ENCODE peak calls at places on chromosomes 5 and 9, in four cellular contexts. N is GM23248, C is mammary epithelial cell, B is heart right ventricle. Y is an unnamed sample.

GRCh38 chr5:172078027-172078426 is 71.6 kb upstream of the FBXW11 start:
- DNase-seq in N (no peak), C (no peak), B (no peak), Y (no peak)

GRCh38 chr5:109690456-109691247 is 925 bp downstream of the MAN2A1 start:
- DNase-seq in N (peak), C (peak), B (peak), Y (peak)

GRCh38 chr5:10306806-10307205 is 896 bp downstream of the CMBL start:
- DNase-seq in N (no peak), C (no peak), B (no peak), Y (no peak)

GRCh38 chr9:3962467-3962866 is 337.4 kb downstream of the GLIS3 start:
- DNase-seq in N (peak), C (no peak), B (no peak), Y (no peak)

GRCh38 chr5:37724395-37725125 is 115.3 kb downstream of the GDNF start:
- DNase-seq in N (peak), C (no peak), B (no peak), Y (no peak)

GRCh38 chr5:72956324-72957140 is 691 bp downstream of the FCHO2 start:
- DNase-seq in N (peak), C (peak), B (peak), Y (peak)

GRCh38 chr9:114958021-114958846 is 27.8 kb upstream of the TNFSF8 start:
- DNase-seq in N (peak), C (peak), B (peak), Y (no peak)

GRCh38 chr9:34536685-34537084 is 13.9 kb upstream of the ENHO start:
- DNase-seq in N (no peak), C (no peak), B (no peak), Y (no peak)

GRCh38 chr9:130327070-130327780 is 61.7 kb downstream of the HMCN2 start:
- DNase-seq in N (no peak), C (no peak), B (no peak), Y (no peak)

GRCh38 chr5:45189481-45189880 is 380.7 kb downstream of the MRPS30 start:
- DNase-seq in N (no peak), C (no peak), B (no peak), Y (no peak)

GRCh38 chr5:991472-992267 is 16.9 kb upstream of the NKD2 start:
- DNase-seq in N (no peak), C (no peak), B (peak), Y (no peak)

GRCh38 chr5:150632305-150633160 is 7.9 kb upstream of the SYNPO start:
- DNase-seq in N (peak), C (no peak), B (peak), Y (no peak)

GRCh38 chr5:16970826-16971225 is 34.7 kb upstream of the MYO10 start:
- DNase-seq in N (peak), C (peak), B (no peak), Y (no peak)

GRCh38 chr5:160192424-160192823 is 36.9 kb upstream of the FABP6 start:
- DNase-seq in N (no peak), C (no peak), B (no peak), Y (no peak)

GRCh38 chr5:31106742-31107546 is 86.5 kb upstream of the CDH6 start:
- DNase-seq in N (peak), C (no peak), B (no peak), Y (no peak)

GRCh38 chr5:111929261-111929660 is 172.3 kb upstream of the NREP start:
- DNase-seq in N (peak), C (no peak), B (no peak), Y (no peak)

GRCh38 chr5:145554399-145554798 is 280.7 kb downstream of the PRELID2 start:
- DNase-seq in N (peak), C (peak), B (no peak), Y (no peak)

GRCh38 chr5:30600892-30601291 is 592.6 kb upstream of the CDH6 start:
- DNase-seq in N (no peak), C (no peak), B (no peak), Y (no peak)

GRCh38 chr9:4814913-4815312 is 22.2 kb downstream of the RCL1 start:
- DNase-seq in N (no peak), C (no peak), B (no peak), Y (no peak)

GRCh38 chr9:129868571-129869486 is 33.6 kb downstream of the USP20 start:
- DNase-seq in N (no peak), C (no peak), B (no peak), Y (no peak)

GRCh38 chr9:12955510-12956163 is 180.8 kb downstream of the LURAP1L start:
- DNase-seq in N (no peak), C (no peak), B (no peak), Y (no peak)

GRCh38 chr5:127097288-127097687 is 24.0 kb upstream of the C5orf63 start:
- DNase-seq in N (no peak), C (no peak), B (no peak), Y (no peak)

GRCh38 chr5:10663531-10664183 is 97.4 kb downstream of the DAP start:
- DNase-seq in N (peak), C (no peak), B (no peak), Y (no peak)

GRCh38 chr9:133708770-133709611 is 29.2 kb downstream of the SARDH start:
- DNase-seq in N (no peak), C (no peak), B (no peak), Y (no peak)

GRCh38 chr9:91777437-91777836 is 172.6 kb downstream of the ROR2 start:
- DNase-seq in N (peak), C (peak), B (no peak), Y (no peak)

GRCh38 chr5:173237821-173238220 is 2.8 kb upstream of the NKX2-5 start:
- DNase-seq in N (no peak), C (no peak), B (no peak), Y (no peak)

GRCh38 chr5:143870871-143871632 is 59.1 kb downstream of the HMHB1 start:
- DNase-seq in N (peak), C (peak), B (no peak), Y (no peak)

GRCh38 chr5:9927521-9927997 is 297.4 kb upstream of the TAS2R1 start:
- DNase-seq in N (peak), C (peak), B (no peak), Y (no peak)

GRCh38 chr9:16321461-16322119 is 548.9 kb downstream of the BNC2 start:
- DNase-seq in N (peak), C (peak), B (no peak), Y (no peak)

GRCh38 chr9:17793713-17794622 is 215.1 kb downstream of the SH3GL2 start:
- DNase-seq in N (peak), C (peak), B (no peak), Y (no peak)

DNA sequence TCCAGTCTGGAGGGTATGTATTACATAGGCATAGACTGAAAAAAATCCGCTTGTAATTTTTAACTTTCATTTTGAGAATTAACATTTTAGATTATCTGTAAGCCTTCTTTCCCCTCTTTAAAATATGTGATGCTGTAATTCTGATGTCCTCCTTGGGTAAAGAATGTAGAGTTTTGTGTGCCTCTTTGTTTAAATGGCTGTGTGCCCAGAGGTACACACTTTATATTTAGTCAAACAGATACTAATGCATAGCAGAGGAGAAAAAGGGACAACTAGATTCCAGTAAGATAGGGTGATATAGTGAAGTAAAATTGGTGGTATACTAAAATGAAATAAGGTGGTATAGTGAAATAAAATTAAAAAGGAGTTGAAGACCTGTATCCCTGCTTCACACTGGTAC is 1.3 kb downstream of the FBXO38 start:
- DNase-seq in N (no peak), C (no peak), B (no peak), Y (no peak)
- H3K27ac ChIP-seq in N (peak), C (peak), B (peak), Y (no peak)

DNA sequence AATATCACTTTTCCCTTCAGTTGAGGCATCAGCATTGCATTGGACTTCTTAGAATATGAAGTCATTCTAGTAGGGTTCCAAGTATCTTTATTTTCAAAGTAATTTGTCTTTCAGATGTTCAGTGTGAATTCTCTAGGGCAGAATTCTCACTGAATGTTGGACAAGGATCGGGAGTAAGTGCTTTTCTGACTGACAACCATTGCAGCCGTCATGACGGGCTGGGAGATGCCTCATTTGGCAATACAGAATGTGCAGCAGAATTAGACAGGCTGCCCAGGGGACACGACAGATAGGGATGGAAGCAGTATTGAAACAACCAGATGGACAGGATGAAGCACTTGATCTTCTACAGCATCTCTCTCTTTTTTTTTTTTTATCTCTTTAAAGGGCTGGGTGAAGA is 129.0 kb downstream of the ICE1 start:
- DNase-seq in N (no peak), C (no peak), B (no peak), Y (no peak)
- H3K27ac ChIP-seq in N (no peak), C (no peak), B (no peak), Y (no peak)

DNA sequence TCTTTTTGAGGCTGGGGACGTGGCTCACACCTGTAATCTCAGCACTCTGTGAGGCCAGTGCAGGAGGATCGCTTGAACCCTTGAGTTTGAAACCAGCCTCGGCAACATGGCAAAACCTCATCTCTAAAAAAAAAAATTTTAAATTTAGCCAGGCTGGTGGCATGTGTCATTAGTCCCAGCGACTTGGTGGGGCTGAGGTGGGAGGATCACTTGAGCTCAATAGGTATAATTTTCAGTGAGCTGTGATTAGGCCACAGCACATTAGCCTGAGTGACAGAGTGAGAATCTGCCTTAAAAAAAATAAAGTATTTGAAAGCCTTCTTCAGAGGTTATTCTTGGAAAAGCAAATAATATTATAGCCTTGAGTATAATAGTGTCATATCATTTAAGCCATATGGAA is 41.8 kb downstream of the NSD1 start:
- DNase-seq in N (no peak), C (no peak), B (no peak), Y (no peak)
- H3K27ac ChIP-seq in N (no peak), C (no peak), B (no peak), Y (no peak)

GRCh38 chr5:4019841-4020240 is 424.2 kb downstream of the IRX1 start:
- DNase-seq in N (peak), C (no peak), B (no peak), Y (no peak)

GRCh38 chr5:4018968-4019766 is 423.5 kb downstream of the IRX1 start:
- DNase-seq in N (peak), C (peak), B (no peak), Y (no peak)

GRCh38 chr5:4017076-4017803 is 421.6 kb downstream of the IRX1 start:
- DNase-seq in N (no peak), C (no peak), B (no peak), Y (no peak)

GRCh38 chr5:4015709-4016108 is 420.1 kb downstream of the IRX1 start:
- DNase-seq in N (no peak), C (no peak), B (no peak), Y (no peak)

GRCh38 chr5:4018007-4018406 is 422.4 kb downstream of the IRX1 start:
- DNase-seq in N (no peak), C (no peak), B (no peak), Y (no peak)
- H3K27ac ChIP-seq in N (no peak), C (no peak), B (peak), Y (no peak)

GRCh38 chr5:40570408-40571129 is 109.1 kb upstream of the PTGER4 start:
- DNase-seq in N (peak), C (peak), B (no peak), Y (no peak)
- H3K27ac ChIP-seq in N (no peak), C (no peak), B (peak), Y (no peak)

DNA sequence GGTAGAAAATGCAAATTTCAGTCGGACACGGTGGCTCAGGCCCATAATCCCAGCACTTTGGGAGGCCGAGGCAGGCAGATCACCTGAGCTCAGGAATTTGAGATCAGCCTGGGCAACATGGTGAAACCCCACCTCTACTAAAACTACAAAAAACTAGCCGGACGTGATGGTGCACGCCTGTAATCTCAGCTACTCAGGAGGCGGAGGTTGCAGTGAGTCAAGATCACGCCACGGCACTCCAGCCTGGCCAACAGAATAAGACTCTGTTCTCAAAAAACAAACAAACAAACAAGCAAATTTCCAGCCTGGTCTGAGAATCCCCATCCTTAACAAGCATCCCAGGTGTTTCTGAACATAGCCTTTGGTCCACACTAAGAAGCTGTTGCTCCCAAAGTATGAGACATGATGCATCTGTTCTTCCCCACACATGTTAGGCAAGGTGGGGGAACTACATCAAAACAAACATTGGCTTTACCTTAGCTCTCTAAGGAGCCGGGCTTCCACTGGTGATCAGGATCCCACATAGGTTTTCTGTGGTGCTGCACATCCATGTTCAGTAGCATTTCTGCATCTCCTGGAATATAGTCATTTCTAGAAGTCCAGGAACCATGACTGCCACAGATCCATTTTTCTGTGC is 92.5 kb upstream of the DMRT1 start:
- DNase-seq in N (no peak), C (peak), B (no peak), Y (no peak)
- H3K27ac ChIP-seq in N (no peak), C (peak), B (no peak), Y (no peak)

GRCh38 chr9:70042461-70043215 is 1.0 kb upstream of the MAMDC2 start:
- DNase-seq in N (no peak), C (peak), B (no peak), Y (no peak)
- H3K27ac ChIP-seq in N (no peak), C (no peak), B (peak), Y (no peak)

Y was measured in substantia nigra.